ENCODE peak calls at places on chromosomes 5 and 9, in five cellular contexts. One of them, this sample, is unnamed.
A peak's percentile ranks its signal among the peaks of the same experiment; 100 is the strongest.

GRCh38 chr5:9653811-9654210 is 23.7 kb upstream of the TAS2R1 start:
- DNase-seq in AG09309: peak; percentile 73
- DNase-seq in cardiac fibroblast: peak; percentile 95
- DNase-seq in testis: peak; percentile 19
- DNase-seq in body of pancreas: peak; percentile 90
- DNase-seq in this sample: peak; percentile 95

GRCh38 chr9:2227468-2227867 is 212.3 kb downstream of the SMARCA2 start:
- DNase-seq in AG09309: peak; percentile 32
- DNase-seq in cardiac fibroblast: peak; percentile 76
- DNase-seq in testis: peak; percentile 43
- DNase-seq in body of pancreas: peak; percentile 16
- DNase-seq in this sample: peak; percentile 90

GRCh38 chr5:106860398-106861044 is 810.2 kb downstream of the EFNA5 start:
- DNase-seq in AG09309: no peak
- DNase-seq in cardiac fibroblast: no peak
- DNase-seq in testis: no peak
- DNase-seq in body of pancreas: no peak
- DNase-seq in this sample: no peak

GRCh38 chr5:92378961-92379611 is 996.0 kb upstream of the ARRDC3 start:
- DNase-seq in AG09309: no peak
- DNase-seq in cardiac fibroblast: peak; percentile 31
- DNase-seq in testis: no peak
- DNase-seq in body of pancreas: no peak
- DNase-seq in this sample: peak; percentile 39

GRCh38 chr5:132464155-132464939 is 26.2 kb downstream of the IRF1 start:
- DNase-seq in AG09309: no peak
- DNase-seq in cardiac fibroblast: no peak
- DNase-seq in testis: no peak
- DNase-seq in body of pancreas: no peak
- DNase-seq in this sample: no peak

GRCh38 chr5:17415282-17415681 is 82.7 kb upstream of the TAF11L2 start:
- DNase-seq in AG09309: no peak
- DNase-seq in cardiac fibroblast: peak; percentile 3
- DNase-seq in testis: no peak
- DNase-seq in body of pancreas: no peak
- DNase-seq in this sample: no peak

GRCh38 chr9:123081824-123082223 is 48.4 kb downstream of the GPR21 start:
- DNase-seq in AG09309: no peak
- DNase-seq in cardiac fibroblast: peak; percentile 63
- DNase-seq in testis: no peak
- DNase-seq in body of pancreas: no peak
- DNase-seq in this sample: peak; percentile 63

GRCh38 chr9:99059074-99059894 is 45.6 kb upstream of the TGFBR1 start:
- DNase-seq in AG09309: no peak
- DNase-seq in cardiac fibroblast: no peak
- DNase-seq in testis: no peak
- DNase-seq in body of pancreas: no peak
- DNase-seq in this sample: no peak

GRCh38 chr9:91659529-91660294 is 236.1 kb upstream of the NFIL3 start:
- DNase-seq in AG09309: no peak
- DNase-seq in cardiac fibroblast: peak; percentile 47
- DNase-seq in testis: no peak
- DNase-seq in body of pancreas: peak; percentile 27
- DNase-seq in this sample: peak; percentile 42

GRCh38 chr5:141617682-141618029 is 1.1 kb downstream of the DIAPH1 start:
- DNase-seq in AG09309: no peak
- DNase-seq in cardiac fibroblast: no peak
- DNase-seq in testis: no peak
- DNase-seq in body of pancreas: no peak
- DNase-seq in this sample: no peak

GRCh38 chr5:77322406-77322805 is 111.9 kb downstream of the PDE8B start:
- DNase-seq in AG09309: no peak
- DNase-seq in cardiac fibroblast: no peak
- DNase-seq in testis: no peak
- DNase-seq in body of pancreas: no peak
- DNase-seq in this sample: no peak

GRCh38 chr9:38277601-38278200 is 114.8 kb upstream of the ALDH1B1 start:
- DNase-seq in AG09309: no peak
- DNase-seq in cardiac fibroblast: no peak
- DNase-seq in testis: no peak
- DNase-seq in body of pancreas: no peak
- DNase-seq in this sample: no peak

GRCh38 chr9:135971106-135971766 is 10.1 kb upstream of the UBAC1 start:
- DNase-seq in AG09309: peak; percentile 35
- DNase-seq in cardiac fibroblast: no peak
- DNase-seq in testis: no peak
- DNase-seq in body of pancreas: no peak
- DNase-seq in this sample: no peak

GRCh38 chr9:113514748-113515147 is 51.2 kb downstream of the RGS3 start:
- DNase-seq in AG09309: no peak
- DNase-seq in cardiac fibroblast: no peak
- DNase-seq in testis: no peak
- DNase-seq in body of pancreas: peak; percentile 81
- DNase-seq in this sample: no peak
- TF ChIP-seq CTCF in AG09309: no peak
- TF ChIP-seq CTCF in cardiac fibroblast: no peak
- TF ChIP-seq CTCF in testis: no peak
- TF ChIP-seq CTCF in body of pancreas: no peak
- TF ChIP-seq CTCF in this sample: no peak

GRCh38 chr5:164296603-164297080 is 791.2 kb downstream of the MAT2B start:
- DNase-seq in AG09309: no peak
- DNase-seq in cardiac fibroblast: peak; percentile 43
- DNase-seq in testis: peak; percentile 18
- DNase-seq in body of pancreas: no peak
- DNase-seq in this sample: peak; percentile 40
- H3K4me3 ChIP-seq in AG09309: no peak overlapping the region
- H3K4me3 ChIP-seq in cardiac fibroblast: peak overlapping the region; percentile 42
- H3K4me3 ChIP-seq in testis: no peak overlapping the region
- H3K4me3 ChIP-seq in body of pancreas: no peak overlapping the region
- H3K4me3 ChIP-seq in this sample: peak overlapping the region; percentile 10

GRCh38 chr9:78898239-78898638 is 601.3 kb downstream of the PSAT1 start:
- DNase-seq in AG09309: no peak
- DNase-seq in cardiac fibroblast: no peak
- DNase-seq in testis: no peak
- DNase-seq in body of pancreas: no peak
- DNase-seq in this sample: no peak
- TF ChIP-seq CTCF in AG09309: no peak
- TF ChIP-seq CTCF in cardiac fibroblast: no peak
- TF ChIP-seq CTCF in testis: no peak
- TF ChIP-seq CTCF in body of pancreas: no peak
- TF ChIP-seq CTCF in this sample: no peak

DNA sequence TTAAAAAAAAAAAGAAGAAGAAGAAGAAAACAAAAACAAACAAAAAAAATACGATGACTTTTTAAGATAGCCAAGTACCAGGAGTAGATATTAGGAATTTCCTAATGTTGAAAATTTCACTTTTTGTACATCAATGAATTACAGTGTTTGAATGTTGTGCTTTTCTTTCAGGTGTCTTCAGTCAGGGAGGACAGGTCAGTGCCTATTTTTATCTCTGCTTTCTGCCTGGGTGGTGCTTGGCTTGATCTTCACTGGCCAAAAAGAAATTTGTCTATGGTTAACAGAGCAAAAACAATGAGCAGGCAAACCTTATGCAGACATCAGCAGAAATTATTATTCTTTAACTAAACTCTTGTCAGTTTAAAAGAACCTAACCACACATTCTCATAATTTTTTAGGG is 3.0 kb downstream of the SPINK6 start:
- DNase-seq in AG09309: no peak
- DNase-seq in cardiac fibroblast: no peak
- DNase-seq in testis: no peak
- DNase-seq in body of pancreas: no peak
- DNase-seq in this sample: no peak
- H3K4me3 ChIP-seq in AG09309: no peak overlapping the region
- H3K4me3 ChIP-seq in cardiac fibroblast: no peak overlapping the region
- H3K4me3 ChIP-seq in testis: no peak overlapping the region
- H3K4me3 ChIP-seq in body of pancreas: no peak overlapping the region
- H3K4me3 ChIP-seq in this sample: no peak overlapping the region

GRCh38 chr5:119267958-119268386 is 87.8 kb upstream of the TNFAIP8 start:
- DNase-seq in AG09309: peak; percentile 67
- DNase-seq in cardiac fibroblast: peak; percentile 97
- DNase-seq in testis: peak; percentile 93
- DNase-seq in body of pancreas: peak; percentile 92
- DNase-seq in this sample: peak; percentile 95
- TF ChIP-seq CTCF in AG09309: peak; percentile 25
- TF ChIP-seq CTCF in cardiac fibroblast: peak; percentile 44
- TF ChIP-seq CTCF in testis: no peak
- TF ChIP-seq CTCF in body of pancreas: peak; percentile 41
- TF ChIP-seq CTCF in this sample: peak; percentile 41

This sample was measured in fibroblast of pulmonary artery.